ENCODE peak calls at places on chromosome 20, in nine cellular contexts. One of them, this sample, is unnamed.

GRCh38 chr20:23584434-23585199 is 16.3 kb upstream of the CST9L start:
- DNase-seq in D721Med: no peak
- DNase-seq in activated naive CD8-positive, alpha-beta T cell treated with anti-CD3 and anti-CD28 coated beads, Interleukin-2, amount 50 U/mL, for 24 hours: no peak
- DNase-seq in HTR-8/SVneo: no peak
- DNase-seq in naive thymus-derived CD8-positive, alpha-beta T cell: no peak
- DNase-seq in choroid plexus epithelial cell: no peak
- DNase-seq in neural crest cell: no peak
- DNase-seq in right atrium auricular region: peak
- DNase-seq in NCI-H2081: no peak
- DNase-seq in this sample: no peak

GRCh38 chr20:56308036-56308435 is 50.7 kb upstream of the FAM210B start:
- DNase-seq in right atrium auricular region: no peak
- DNase-seq in D721Med: no peak
- DNase-seq in HTR-8/SVneo: no peak
- DNase-seq in NCI-H2081: no peak
- DNase-seq in choroid plexus epithelial cell: no peak
- DNase-seq in neural crest cell: no peak
- DNase-seq in naive thymus-derived CD8-positive, alpha-beta T cell: no peak
- DNase-seq in activated naive CD8-positive, alpha-beta T cell treated with anti-CD3 and anti-CD28 coated beads, Interleukin-2, amount 50 U/mL, for 24 hours: no peak
- DNase-seq in this sample: no peak

GRCh38 chr20:22825546-22825945 is 209.6 kb upstream of the SSTR4 start:
- DNase-seq in HTR-8/SVneo: no peak
- DNase-seq in naive thymus-derived CD8-positive, alpha-beta T cell: no peak
- DNase-seq in activated naive CD8-positive, alpha-beta T cell treated with anti-CD3 and anti-CD28 coated beads, Interleukin-2, amount 50 U/mL, for 24 hours: no peak
- DNase-seq in D721Med: no peak
- DNase-seq in NCI-H2081: no peak
- DNase-seq in choroid plexus epithelial cell: no peak
- DNase-seq in right atrium auricular region: no peak
- DNase-seq in neural crest cell: no peak
- DNase-seq in this sample: no peak

GRCh38 chr20:346640-347316 is at the start of gene NRSN2:
- DNase-seq in neural crest cell: peak
- DNase-seq in activated naive CD8-positive, alpha-beta T cell treated with anti-CD3 and anti-CD28 coated beads, Interleukin-2, amount 50 U/mL, for 24 hours: peak
- DNase-seq in HTR-8/SVneo: peak
- DNase-seq in choroid plexus epithelial cell: peak
- DNase-seq in NCI-H2081: peak
- DNase-seq in right atrium auricular region: peak
- DNase-seq in naive thymus-derived CD8-positive, alpha-beta T cell: no peak
- DNase-seq in D721Med: peak
- DNase-seq in this sample: peak

GRCh38 chr20:8749986-8750385 is 318.9 kb upstream of the PLCB4 start:
- DNase-seq in NCI-H2081: no peak
- DNase-seq in neural crest cell: no peak
- DNase-seq in naive thymus-derived CD8-positive, alpha-beta T cell: no peak
- DNase-seq in D721Med: no peak
- DNase-seq in right atrium auricular region: no peak
- DNase-seq in HTR-8/SVneo: no peak
- DNase-seq in activated naive CD8-positive, alpha-beta T cell treated with anti-CD3 and anti-CD28 coated beads, Interleukin-2, amount 50 U/mL, for 24 hours: no peak
- DNase-seq in choroid plexus epithelial cell: peak
- DNase-seq in this sample: no peak

GRCh38 chr20:41483553-41483930 is 116.9 kb upstream of the EMILIN3 start:
- DNase-seq in naive thymus-derived CD8-positive, alpha-beta T cell: no peak
- DNase-seq in right atrium auricular region: no peak
- DNase-seq in activated naive CD8-positive, alpha-beta T cell treated with anti-CD3 and anti-CD28 coated beads, Interleukin-2, amount 50 U/mL, for 24 hours: no peak
- DNase-seq in HTR-8/SVneo: peak
- DNase-seq in choroid plexus epithelial cell: peak
- DNase-seq in NCI-H2081: no peak
- DNase-seq in neural crest cell: no peak
- DNase-seq in D721Med: no peak
- DNase-seq in this sample: no peak

GRCh38 chr20:39108746-39109145 is 146.6 kb downstream of the DHX35 start:
- DNase-seq in HTR-8/SVneo: peak
- DNase-seq in right atrium auricular region: no peak
- DNase-seq in choroid plexus epithelial cell: peak
- DNase-seq in neural crest cell: no peak
- DNase-seq in activated naive CD8-positive, alpha-beta T cell treated with anti-CD3 and anti-CD28 coated beads, Interleukin-2, amount 50 U/mL, for 24 hours: no peak
- DNase-seq in D721Med: no peak
- DNase-seq in NCI-H2081: no peak
- DNase-seq in naive thymus-derived CD8-positive, alpha-beta T cell: no peak
- DNase-seq in this sample: no peak

GRCh38 chr20:62845818-62846527 is 15.6 kb downstream of the TCFL5 start:
- DNase-seq in NCI-H2081: no peak
- DNase-seq in HTR-8/SVneo: no peak
- DNase-seq in neural crest cell: no peak
- DNase-seq in D721Med: peak
- DNase-seq in naive thymus-derived CD8-positive, alpha-beta T cell: no peak
- DNase-seq in activated naive CD8-positive, alpha-beta T cell treated with anti-CD3 and anti-CD28 coated beads, Interleukin-2, amount 50 U/mL, for 24 hours: no peak
- DNase-seq in right atrium auricular region: no peak
- DNase-seq in choroid plexus epithelial cell: no peak
- DNase-seq in this sample: no peak

GRCh38 chr20:3243718-3244358 is 4.8 kb upstream of the SLC4A11 start:
- DNase-seq in naive thymus-derived CD8-positive, alpha-beta T cell: no peak
- DNase-seq in right atrium auricular region: no peak
- DNase-seq in choroid plexus epithelial cell: no peak
- DNase-seq in HTR-8/SVneo: no peak
- DNase-seq in NCI-H2081: no peak
- DNase-seq in D721Med: no peak
- DNase-seq in activated naive CD8-positive, alpha-beta T cell treated with anti-CD3 and anti-CD28 coated beads, Interleukin-2, amount 50 U/mL, for 24 hours: no peak
- DNase-seq in neural crest cell: no peak
- DNase-seq in this sample: peak

GRCh38 chr20:34222208-34222607 is 19.0 kb upstream of the ASIP start:
- DNase-seq in HTR-8/SVneo: peak
- DNase-seq in right atrium auricular region: no peak
- DNase-seq in NCI-H2081: no peak
- DNase-seq in neural crest cell: no peak
- DNase-seq in D721Med: no peak
- DNase-seq in activated naive CD8-positive, alpha-beta T cell treated with anti-CD3 and anti-CD28 coated beads, Interleukin-2, amount 50 U/mL, for 24 hours: no peak
- DNase-seq in naive thymus-derived CD8-positive, alpha-beta T cell: no peak
- DNase-seq in choroid plexus epithelial cell: peak
- DNase-seq in this sample: no peak

GRCh38 chr20:49278817-49279676 is 1.2 kb upstream of the ZNFX1 start:
- DNase-seq in choroid plexus epithelial cell: peak
- DNase-seq in NCI-H2081: peak
- DNase-seq in naive thymus-derived CD8-positive, alpha-beta T cell: no peak
- DNase-seq in D721Med: no peak
- DNase-seq in activated naive CD8-positive, alpha-beta T cell treated with anti-CD3 and anti-CD28 coated beads, Interleukin-2, amount 50 U/mL, for 24 hours: no peak
- DNase-seq in neural crest cell: no peak
- DNase-seq in right atrium auricular region: no peak
- DNase-seq in HTR-8/SVneo: no peak
- DNase-seq in this sample: no peak

GRCh38 chr20:31705191-31705590 is 17.5 kb downstream of the BCL2L1 start:
- DNase-seq in activated naive CD8-positive, alpha-beta T cell treated with anti-CD3 and anti-CD28 coated beads, Interleukin-2, amount 50 U/mL, for 24 hours: no peak
- DNase-seq in choroid plexus epithelial cell: no peak
- DNase-seq in NCI-H2081: no peak
- DNase-seq in HTR-8/SVneo: no peak
- DNase-seq in right atrium auricular region: no peak
- DNase-seq in D721Med: no peak
- DNase-seq in neural crest cell: no peak
- DNase-seq in naive thymus-derived CD8-positive, alpha-beta T cell: no peak
- DNase-seq in this sample: no peak

GRCh38 chr20:55446301-55446700 is 559.0 kb downstream of the CBLN4 start:
- DNase-seq in activated naive CD8-positive, alpha-beta T cell treated with anti-CD3 and anti-CD28 coated beads, Interleukin-2, amount 50 U/mL, for 24 hours: no peak
- DNase-seq in choroid plexus epithelial cell: no peak
- DNase-seq in neural crest cell: no peak
- DNase-seq in right atrium auricular region: no peak
- DNase-seq in NCI-H2081: no peak
- DNase-seq in D721Med: no peak
- DNase-seq in naive thymus-derived CD8-positive, alpha-beta T cell: no peak
- DNase-seq in HTR-8/SVneo: no peak
- DNase-seq in this sample: no peak

GRCh38 chr20:33411136-33411690 is 9.9 kb upstream of the CDK5RAP1 start:
- DNase-seq in HTR-8/SVneo: no peak
- DNase-seq in choroid plexus epithelial cell: no peak
- DNase-seq in NCI-H2081: no peak
- DNase-seq in D721Med: no peak
- DNase-seq in neural crest cell: no peak
- DNase-seq in activated naive CD8-positive, alpha-beta T cell treated with anti-CD3 and anti-CD28 coated beads, Interleukin-2, amount 50 U/mL, for 24 hours: no peak
- DNase-seq in naive thymus-derived CD8-positive, alpha-beta T cell: no peak
- DNase-seq in right atrium auricular region: no peak
- DNase-seq in this sample: no peak

GRCh38 chr20:38302721-38303120 is 1.2 kb upstream of the BPI start:
- DNase-seq in naive thymus-derived CD8-positive, alpha-beta T cell: no peak
- DNase-seq in HTR-8/SVneo: no peak
- DNase-seq in right atrium auricular region: no peak
- DNase-seq in activated naive CD8-positive, alpha-beta T cell treated with anti-CD3 and anti-CD28 coated beads, Interleukin-2, amount 50 U/mL, for 24 hours: no peak
- DNase-seq in NCI-H2081: no peak
- DNase-seq in D721Med: no peak
- DNase-seq in choroid plexus epithelial cell: peak
- DNase-seq in neural crest cell: no peak
- DNase-seq in this sample: peak

GRCh38 chr20:50561379-50562078 is 51.3 kb downstream of the PTPN1 start:
- DNase-seq in naive thymus-derived CD8-positive, alpha-beta T cell: no peak
- DNase-seq in HTR-8/SVneo: peak
- DNase-seq in right atrium auricular region: peak
- DNase-seq in NCI-H2081: no peak
- DNase-seq in neural crest cell: no peak
- DNase-seq in choroid plexus epithelial cell: peak
- DNase-seq in D721Med: no peak
- DNase-seq in activated naive CD8-positive, alpha-beta T cell treated with anti-CD3 and anti-CD28 coated beads, Interleukin-2, amount 50 U/mL, for 24 hours: peak
- DNase-seq in this sample: no peak

GRCh38 chr20:63046841-63047240 is 40.1 kb upstream of the BHLHE23 start:
- DNase-seq in NCI-H2081: no peak
- DNase-seq in activated naive CD8-positive, alpha-beta T cell treated with anti-CD3 and anti-CD28 coated beads, Interleukin-2, amount 50 U/mL, for 24 hours: no peak
- DNase-seq in choroid plexus epithelial cell: no peak
- DNase-seq in right atrium auricular region: no peak
- DNase-seq in neural crest cell: no peak
- DNase-seq in HTR-8/SVneo: no peak
- DNase-seq in naive thymus-derived CD8-positive, alpha-beta T cell: no peak
- DNase-seq in D721Med: no peak
- DNase-seq in this sample: no peak

GRCh38 chr20:31595654-31596411 is 9.3 kb upstream of the ID1 start:
- DNase-seq in choroid plexus epithelial cell: peak
- DNase-seq in neural crest cell: peak
- DNase-seq in HTR-8/SVneo: peak
- DNase-seq in naive thymus-derived CD8-positive, alpha-beta T cell: no peak
- DNase-seq in D721Med: no peak
- DNase-seq in right atrium auricular region: peak
- DNase-seq in NCI-H2081: no peak
- DNase-seq in activated naive CD8-positive, alpha-beta T cell treated with anti-CD3 and anti-CD28 coated beads, Interleukin-2, amount 50 U/mL, for 24 hours: no peak
- DNase-seq in this sample: peak

GRCh38 chr20:24584538-24585356 is 115.3 kb downstream of the SYNDIG1 start:
- DNase-seq in right atrium auricular region: no peak
- DNase-seq in naive thymus-derived CD8-positive, alpha-beta T cell: no peak
- DNase-seq in activated naive CD8-positive, alpha-beta T cell treated with anti-CD3 and anti-CD28 coated beads, Interleukin-2, amount 50 U/mL, for 24 hours: no peak
- DNase-seq in HTR-8/SVneo: no peak
- DNase-seq in NCI-H2081: no peak
- DNase-seq in D721Med: no peak
- DNase-seq in neural crest cell: no peak
- DNase-seq in choroid plexus epithelial cell: peak
- DNase-seq in this sample: no peak

GRCh38 chr20:61856626-61857413 is 208.9 kb downstream of the TAF4 start:
- DNase-seq in activated naive CD8-positive, alpha-beta T cell treated with anti-CD3 and anti-CD28 coated beads, Interleukin-2, amount 50 U/mL, for 24 hours: no peak
- DNase-seq in naive thymus-derived CD8-positive, alpha-beta T cell: no peak
- DNase-seq in neural crest cell: no peak
- DNase-seq in NCI-H2081: no peak
- DNase-seq in choroid plexus epithelial cell: no peak
- DNase-seq in D721Med: no peak
- DNase-seq in right atrium auricular region: no peak
- DNase-seq in HTR-8/SVneo: no peak
- DNase-seq in this sample: no peak

GRCh38 chr20:24379116-24379927 is 90.1 kb upstream of the SYNDIG1 start:
- DNase-seq in choroid plexus epithelial cell: peak
- DNase-seq in neural crest cell: no peak
- DNase-seq in HTR-8/SVneo: no peak
- DNase-seq in D721Med: no peak
- DNase-seq in NCI-H2081: no peak
- DNase-seq in right atrium auricular region: no peak
- DNase-seq in activated naive CD8-positive, alpha-beta T cell treated with anti-CD3 and anti-CD28 coated beads, Interleukin-2, amount 50 U/mL, for 24 hours: no peak
- DNase-seq in naive thymus-derived CD8-positive, alpha-beta T cell: no peak
- DNase-seq in this sample: no peak

GRCh38 chr20:1357921-1358671 is 29.2 kb upstream of the SDCBP2 start:
- DNase-seq in NCI-H2081: no peak
- DNase-seq in choroid plexus epithelial cell: peak
- DNase-seq in naive thymus-derived CD8-positive, alpha-beta T cell: no peak
- DNase-seq in activated naive CD8-positive, alpha-beta T cell treated with anti-CD3 and anti-CD28 coated beads, Interleukin-2, amount 50 U/mL, for 24 hours: peak
- DNase-seq in right atrium auricular region: no peak
- DNase-seq in HTR-8/SVneo: no peak
- DNase-seq in neural crest cell: no peak
- DNase-seq in D721Med: no peak
- DNase-seq in this sample: no peak

GRCh38 chr20:54116550-54117235 is 46.3 kb upstream of the BCAS1 start:
- DNase-seq in choroid plexus epithelial cell: no peak
- DNase-seq in right atrium auricular region: no peak
- DNase-seq in D721Med: no peak
- DNase-seq in NCI-H2081: no peak
- DNase-seq in HTR-8/SVneo: no peak
- DNase-seq in neural crest cell: no peak
- DNase-seq in naive thymus-derived CD8-positive, alpha-beta T cell: no peak
- DNase-seq in activated naive CD8-positive, alpha-beta T cell treated with anti-CD3 and anti-CD28 coated beads, Interleukin-2, amount 50 U/mL, for 24 hours: no peak
- DNase-seq in this sample: no peak

This sample was measured in NCI-H1417.